ENCODE peak calls at places on chromosomes 5 and 9, in four cellular contexts. One of them, this sample, is unnamed.

GRCh38 chr5:171531638-171532037 is 112.2 kb downstream of the FGF18 start:
- DNase-seq in GM12878: no peak
- DNase-seq in K562: no peak
- DNase-seq in HepG2: no peak
- DNase-seq in this sample: no peak

GRCh38 chr5:126395198-126395597 is 28.0 kb upstream of the GRAMD2B start:
- DNase-seq in GM12878: no peak
- DNase-seq in K562: no peak
- DNase-seq in HepG2: no peak
- DNase-seq in this sample: no peak

GRCh38 chr9:97176206-97176605 is 131.3 kb upstream of the CCDC180 start:
- DNase-seq in K562: no peak
- DNase-seq in GM12878: no peak
- DNase-seq in HepG2: no peak
- DNase-seq in this sample: no peak

GRCh38 chr9:21974542-21975409 is 19.4 kb downstream of the CDKN2A start:
- DNase-seq in HepG2: no peak
- DNase-seq in GM12878: no peak
- DNase-seq in K562: no peak
- DNase-seq in this sample: peak

GRCh38 chr9:89776795-89777194 is 172.0 kb downstream of the GADD45G start:
- DNase-seq in HepG2: no peak
- DNase-seq in GM12878: no peak
- DNase-seq in K562: no peak
- DNase-seq in this sample: no peak

GRCh38 chr5:129904102-129904666 is at the start of gene CHSY3:
- DNase-seq in GM12878: no peak
- DNase-seq in HepG2: peak
- DNase-seq in K562: peak
- DNase-seq in this sample: peak

GRCh38 chr5:147487031-147487750 is 22.7 kb downstream of the DPYSL3 start:
- DNase-seq in HepG2: no peak
- DNase-seq in K562: no peak
- DNase-seq in GM12878: no peak
- DNase-seq in this sample: no peak

GRCh38 chr9:138071292-138071691 is 193.7 kb downstream of the CACNA1B start:
- DNase-seq in HepG2: no peak
- DNase-seq in GM12878: no peak
- DNase-seq in K562: no peak
- DNase-seq in this sample: no peak

GRCh38 chr9:120387257-120387999 is 192.5 kb downstream of the CDK5RAP2 start:
- DNase-seq in HepG2: peak
- DNase-seq in GM12878: no peak
- DNase-seq in K562: no peak
- DNase-seq in this sample: no peak

GRCh38 chr5:97124335-97124734 is 18.1 kb downstream of the LIX1 start:
- DNase-seq in GM12878: no peak
- DNase-seq in HepG2: no peak
- DNase-seq in K562: no peak
- DNase-seq in this sample: no peak

GRCh38 chr5:172765766-172766286 is 5.2 kb downstream of the DUSP1 start:
- DNase-seq in K562: no peak
- DNase-seq in GM12878: no peak
- DNase-seq in HepG2: no peak
- DNase-seq in this sample: no peak

GRCh38 chr5:113003763-113004162 is 27.2 kb downstream of the DCP2 start:
- DNase-seq in HepG2: no peak
- DNase-seq in GM12878: no peak
- DNase-seq in K562: no peak
- DNase-seq in this sample: no peak

GRCh38 chr9:134734270-134734669 is 92.7 kb downstream of the COL5A1 start:
- DNase-seq in HepG2: peak
- DNase-seq in K562: no peak
- DNase-seq in GM12878: no peak
- DNase-seq in this sample: peak

GRCh38 chr9:107019216-107019615 is 156.2 kb downstream of the ZNF462 start:
- DNase-seq in GM12878: no peak
- DNase-seq in K562: no peak
- DNase-seq in HepG2: no peak
- DNase-seq in this sample: no peak

GRCh38 chr5:136016945-136017530 is 11.8 kb upstream of the TGFBI start:
- DNase-seq in HepG2: no peak
- DNase-seq in K562: no peak
- DNase-seq in GM12878: no peak
- DNase-seq in this sample: no peak

GRCh38 chr9:37343724-37344123 is 78.8 kb upstream of the GRHPR start:
- DNase-seq in K562: no peak
- DNase-seq in HepG2: no peak
- DNase-seq in GM12878: no peak
- DNase-seq in this sample: no peak

GRCh38 chr5:103849934-103850333 is 287.3 kb upstream of the NUDT12 start:
- DNase-seq in HepG2: no peak
- DNase-seq in GM12878: peak
- DNase-seq in K562: no peak
- DNase-seq in this sample: no peak

GRCh38 chr5:56851258-56851941 is 36.1 kb downstream of the MAP3K1 start:
- DNase-seq in HepG2: no peak
- DNase-seq in GM12878: no peak
- DNase-seq in K562: no peak
- DNase-seq in this sample: no peak

GRCh38 chr5:30650311-30650710 is 543.2 kb upstream of the CDH6 start:
- DNase-seq in K562: no peak
- DNase-seq in GM12878: no peak
- DNase-seq in HepG2: peak
- DNase-seq in this sample: no peak

GRCh38 chr5:96742519-96742918 is 65.2 kb downstream of the ERAP1 start:
- DNase-seq in HepG2: no peak
- DNase-seq in GM12878: no peak
- DNase-seq in K562: no peak
- DNase-seq in this sample: no peak

GRCh38 chr5:177514541-177514940 is 2.2 kb downstream of the DDX41 start:
- DNase-seq in GM12878: no peak
- DNase-seq in K562: no peak
- DNase-seq in HepG2: no peak
- DNase-seq in this sample: no peak

GRCh38 chr9:14962193-14962899 is 52.1 kb upstream of the FREM1 start:
- DNase-seq in HepG2: no peak
- DNase-seq in GM12878: no peak
- DNase-seq in K562: no peak
- DNase-seq in this sample: no peak

GRCh38 chr9:95857122-95857521 is 18.4 kb upstream of the ERCC6L2 start:
- DNase-seq in GM12878: no peak
- DNase-seq in HepG2: peak
- DNase-seq in K562: no peak
- DNase-seq in this sample: no peak

GRCh38 chr5:136057401-136057951 is 28.7 kb downstream of the TGFBI start:
- DNase-seq in GM12878: no peak
- DNase-seq in K562: no peak
- DNase-seq in HepG2: no peak
- DNase-seq in this sample: no peak

GRCh38 chr5:87170799-87171198 is 96.9 kb upstream of the RASA1 start:
- DNase-seq in HepG2: no peak
- DNase-seq in K562: no peak
- DNase-seq in GM12878: no peak
- DNase-seq in this sample: no peak

GRCh38 chr5:38456657-38457056 is 99.8 kb downstream of the LIFR start:
- DNase-seq in HepG2: no peak
- DNase-seq in GM12878: no peak
- DNase-seq in K562: no peak
- DNase-seq in this sample: no peak

GRCh38 chr5:67515020-67515689 is 318.6 kb upstream of the CD180 start:
- DNase-seq in GM12878: no peak
- DNase-seq in HepG2: no peak
- DNase-seq in K562: no peak
- DNase-seq in this sample: no peak

GRCh38 chr5:95899848-95900247 is 61.8 kb downstream of the ELL2 start:
- DNase-seq in K562: no peak
- DNase-seq in HepG2: no peak
- DNase-seq in GM12878: no peak
- DNase-seq in this sample: no peak

GRCh38 chr9:30411571-30411970 is 1972.9 kb upstream of the ACO1 start:
- DNase-seq in K562: no peak
- DNase-seq in HepG2: no peak
- DNase-seq in GM12878: no peak
- DNase-seq in this sample: no peak

GRCh38 chr5:103582364-103582763 is 19.8 kb upstream of the NUDT12 start:
- DNase-seq in GM12878: peak
- DNase-seq in HepG2: peak
- DNase-seq in K562: peak
- DNase-seq in this sample: peak

GRCh38 chr9:112006361-112007020 is 109.9 kb downstream of the UGCG start:
- DNase-seq in GM12878: no peak
- DNase-seq in HepG2: no peak
- DNase-seq in K562: no peak
- DNase-seq in this sample: no peak

GRCh38 chr5:97042981-97043380 is 99.4 kb downstream of the LIX1 start:
- DNase-seq in K562: no peak
- DNase-seq in GM12878: no peak
- DNase-seq in HepG2: no peak
- DNase-seq in this sample: no peak

DNA sequence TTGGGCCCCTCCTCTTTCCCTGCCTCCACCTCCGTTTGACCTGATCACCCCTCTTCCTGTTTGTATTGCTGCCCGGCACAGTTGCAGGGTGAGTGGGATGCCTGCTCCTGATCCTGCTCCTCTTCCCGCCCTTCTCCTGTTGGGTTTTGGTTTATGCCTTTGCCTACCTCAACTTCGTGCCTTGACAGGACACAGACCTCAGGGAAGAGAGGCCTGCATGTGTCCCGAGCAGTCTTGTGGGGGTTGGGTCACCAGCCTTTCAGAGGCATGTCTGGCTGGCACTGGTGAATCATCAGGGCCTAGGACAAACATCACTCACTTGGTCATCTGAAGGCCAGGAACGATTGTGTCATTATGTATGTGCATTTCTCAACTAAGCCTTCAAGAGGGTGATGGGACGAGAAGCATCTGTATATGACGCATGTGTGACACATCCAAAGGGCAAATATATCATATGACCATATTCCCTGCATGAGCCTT is 56.9 kb downstream of the NPR3 start:
- DNase-seq in GM12878: no peak
- DNase-seq in HepG2: peak
- DNase-seq in K562: no peak
- DNase-seq in this sample: no peak
- TF ChIP-seq SP1 in GM12878: no peak
- TF ChIP-seq SP1 in HepG2: no peak
- TF ChIP-seq SP1 in K562: no peak
- TF ChIP-seq SP1 in this sample: no peak

GRCh38 chr5:150665044-150665443 is 4.0 kb downstream of the MYOZ3 start:
- DNase-seq in K562: no peak
- DNase-seq in HepG2: no peak
- DNase-seq in GM12878: no peak
- DNase-seq in this sample: no peak
- TF ChIP-seq BHLHE40 in K562: no peak
- TF ChIP-seq BHLHE40 in HepG2: no peak
- TF ChIP-seq BHLHE40 in GM12878: no peak
- TF ChIP-seq BHLHE40 in this sample: no peak

DNA sequence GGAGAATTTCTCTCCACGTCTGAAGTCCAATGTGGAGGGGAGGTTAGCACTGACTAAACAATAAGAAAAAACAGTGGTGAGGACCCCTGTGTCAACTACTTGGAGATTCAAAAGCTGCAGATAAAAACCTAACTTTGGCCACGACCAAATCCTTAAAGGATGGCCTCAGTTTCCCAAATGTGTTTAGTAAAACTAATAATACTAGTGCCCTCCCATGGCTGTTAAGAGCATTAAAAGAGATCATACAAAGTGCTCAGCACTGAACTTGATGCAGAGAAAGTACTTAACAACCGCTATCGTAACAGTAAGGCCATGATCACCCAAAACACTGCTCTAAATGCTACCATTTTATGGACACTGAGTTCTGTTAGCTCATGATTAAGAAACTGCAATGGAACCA is 288.4 kb downstream of the EBF1 start:
- DNase-seq in HepG2: no peak
- DNase-seq in GM12878: no peak
- DNase-seq in K562: no peak
- DNase-seq in this sample: no peak
- TF ChIP-seq SP1 in HepG2: no peak
- TF ChIP-seq SP1 in GM12878: no peak
- TF ChIP-seq SP1 in K562: no peak
- TF ChIP-seq SP1 in this sample: no peak

GRCh38 chr9:108476574-108476973 is 379.2 kb downstream of the ACTL7B start:
- DNase-seq in HepG2: no peak
- DNase-seq in K562: no peak
- DNase-seq in GM12878: no peak
- DNase-seq in this sample: no peak
- TF ChIP-seq BHLHE40 in HepG2: no peak
- TF ChIP-seq BHLHE40 in K562: no peak
- TF ChIP-seq BHLHE40 in GM12878: no peak
- TF ChIP-seq BHLHE40 in this sample: no peak

GRCh38 chr5:179818746-179819295 is 1.9 kb upstream of the SQSTM1 start:
- DNase-seq in GM12878: peak
- DNase-seq in HepG2: peak
- DNase-seq in K562: peak
- DNase-seq in this sample: peak

GRCh38 chr5:179814090-179814489 is 6.6 kb upstream of the SQSTM1 start:
- DNase-seq in K562: no peak
- DNase-seq in HepG2: no peak
- DNase-seq in GM12878: no peak
- DNase-seq in this sample: no peak

GRCh38 chr5:179817071-179817840 is 3.4 kb upstream of the SQSTM1 start:
- DNase-seq in HepG2: no peak
- DNase-seq in K562: no peak
- DNase-seq in GM12878: no peak
- DNase-seq in this sample: no peak

GRCh38 chr5:179815491-179816249 is 5.0 kb upstream of the SQSTM1 start:
- DNase-seq in HepG2: no peak
- DNase-seq in K562: no peak
- DNase-seq in GM12878: no peak
- DNase-seq in this sample: no peak

DNA sequence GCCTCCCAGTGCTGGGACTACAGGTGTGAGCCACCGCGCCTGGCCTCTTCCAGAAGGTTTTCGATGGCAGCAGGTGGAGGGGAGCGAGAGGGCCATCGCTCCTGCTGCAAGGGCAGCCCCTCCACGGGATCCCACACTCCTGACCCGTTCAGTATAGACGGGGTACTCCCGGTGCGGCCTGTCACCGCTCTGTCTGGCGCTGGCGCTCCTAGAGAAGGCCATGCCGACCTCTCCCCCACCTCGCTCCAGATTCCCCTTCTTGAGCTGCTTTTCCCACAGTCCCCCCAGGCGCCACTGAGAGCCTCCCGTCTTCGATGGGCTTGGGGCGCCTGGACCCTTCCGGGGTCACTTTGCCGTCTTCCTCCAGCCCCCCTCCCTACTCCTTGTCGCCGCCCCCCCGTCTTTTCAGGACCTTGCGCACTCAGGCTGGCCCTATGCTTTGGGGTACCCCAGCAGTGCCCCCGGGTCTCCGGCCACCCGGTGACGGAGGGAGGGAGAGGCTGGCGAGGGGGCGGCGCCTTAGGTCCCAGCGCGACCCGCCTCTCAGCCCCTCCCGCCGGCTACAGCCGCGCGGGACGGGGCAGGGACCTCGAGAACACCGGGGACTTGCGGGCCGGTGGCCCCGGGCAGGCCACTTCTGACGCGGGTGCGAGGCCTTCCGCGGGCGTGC is 4.2 kb upstream of the SQSTM1 start:
- DNase-seq in HepG2: no peak
- DNase-seq in K562: no peak
- DNase-seq in GM12878: no peak
- DNase-seq in this sample: no peak
- TF ChIP-seq SP1 in HepG2: no peak
- TF ChIP-seq SP1 in K562: no peak
- TF ChIP-seq SP1 in GM12878: no peak
- TF ChIP-seq SP1 in this sample: no peak

GRCh38 chr9:110575169-110575568 is 4.4 kb downstream of the SVEP1 start:
- DNase-seq in GM12878: no peak
- DNase-seq in HepG2: no peak
- DNase-seq in K562: no peak
- DNase-seq in this sample: no peak
- TF ChIP-seq BHLHE40 in GM12878: no peak
- TF ChIP-seq BHLHE40 in HepG2: no peak
- TF ChIP-seq BHLHE40 in K562: no peak
- TF ChIP-seq BHLHE40 in this sample: no peak

This sample was measured in HEK293T.